ENCODE peak calls at places on chromosomes 11 and 22, in six cellular contexts. Y, O, X, M, G and C are unnamed samples.

GRCh38 chr11:118164885-118165284 is 11.6 kb downstream of the SCN2B start:
- DNase-seq in X (no peak), G (no peak), Y (no peak), M (no peak), O (no peak), C (no peak)

GRCh38 chr11:10716122-10716521 is 22.6 kb upstream of the IRAG1 start:
- DNase-seq in Y (no peak), M (no peak), X (no peak), G (no peak), O (no peak), C (peak; percentile 9)

GRCh38 chr11:69573751-69574382 is 67.1 kb upstream of the CCND1 start:
- DNase-seq in M (no peak), X (no peak), G (no peak), Y (no peak), O (no peak), C (no peak)

GRCh38 chr11:128804481-128804880 is 62.6 kb downstream of the KCNJ1 start:
- DNase-seq in X (no peak), M (no peak), O (no peak), G (no peak), Y (no peak), C (peak; percentile 55)

GRCh38 chr22:26503758-26504157 is 8.5 kb downstream of the TFIP11 start:
- DNase-seq in O (no peak), G (no peak), M (no peak), X (no peak), Y (no peak), C (no peak)

GRCh38 chr11:57316017-57316416 is 8.7 kb downstream of the TNKS1BP1 start:
- DNase-seq in M (no peak), G (peak; percentile 39), O (no peak), Y (no peak), X (no peak), C (no peak)

GRCh38 chr11:126725521-126725920 is 275.0 kb downstream of the KIRREL3 start:
- DNase-seq in M (no peak), X (no peak), G (no peak), O (no peak), Y (no peak), C (no peak)

GRCh38 chr11:78414321-78415051 is 3.1 kb downstream of the GAB2 start:
- DNase-seq in G (no peak), X (no peak), O (no peak), Y (no peak), M (no peak), C (peak; percentile 44)

GRCh38 chr11:63874511-63874910 is 35.6 kb downstream of the MARK2 start:
- DNase-seq in Y (no peak), O (no peak), X (no peak), M (no peak), G (no peak), C (no peak)

GRCh38 chr22:21047035-21047661 is 1.4 kb downstream of the LRRC74B start:
- DNase-seq in G (no peak), Y (no peak), O (no peak), M (no peak), X (no peak), C (no peak)

GRCh38 chr22:21045585-21046294 is at the start of gene LRRC74B:
- DNase-seq in O (peak; percentile 56), X (peak; percentile 88), Y (peak; percentile 72), G (peak; percentile 95), M (peak; percentile 94), C (peak; percentile 91)

GRCh38 chr22:21042978-21043855 is 2.5 kb upstream of the LRRC74B start:
- DNase-seq in X (peak; percentile 50), O (no peak), M (no peak), Y (no peak), G (no peak), C (no peak)

GRCh38 chr22:21043856-21044535 is 1.8 kb upstream of the LRRC74B start:
- DNase-seq in Y (no peak), M (no peak), X (no peak), G (no peak), O (no peak), C (no peak)

GRCh38 chr22:21044931-21045584 is 688 bp upstream of the LRRC74B start:
- DNase-seq in G (no peak), X (no peak), O (peak; percentile 31), M (no peak), Y (no peak), C (peak; percentile 57)
- H3K4me3 ChIP-seq in G (peak overlapping the region; percentile 44), X (peak overlapping the region; percentile 26), O (peak overlapping the region; percentile 63), M (peak overlapping the region; percentile 58), Y (peak overlapping the region; percentile 10), C (peak overlapping the region; percentile 57)

GRCh38 chr22:20459862-20460261 is 22.2 kb upstream of the SCARF2 start:
- DNase-seq in M (no peak), Y (no peak), X (no peak), O (no peak), G (no peak), C (no peak)
- H3K4me3 ChIP-seq in M (no peak overlapping the region), Y (no peak overlapping the region), X (no peak overlapping the region), O (no peak overlapping the region), G (no peak overlapping the region), C (no peak overlapping the region)

DNA sequence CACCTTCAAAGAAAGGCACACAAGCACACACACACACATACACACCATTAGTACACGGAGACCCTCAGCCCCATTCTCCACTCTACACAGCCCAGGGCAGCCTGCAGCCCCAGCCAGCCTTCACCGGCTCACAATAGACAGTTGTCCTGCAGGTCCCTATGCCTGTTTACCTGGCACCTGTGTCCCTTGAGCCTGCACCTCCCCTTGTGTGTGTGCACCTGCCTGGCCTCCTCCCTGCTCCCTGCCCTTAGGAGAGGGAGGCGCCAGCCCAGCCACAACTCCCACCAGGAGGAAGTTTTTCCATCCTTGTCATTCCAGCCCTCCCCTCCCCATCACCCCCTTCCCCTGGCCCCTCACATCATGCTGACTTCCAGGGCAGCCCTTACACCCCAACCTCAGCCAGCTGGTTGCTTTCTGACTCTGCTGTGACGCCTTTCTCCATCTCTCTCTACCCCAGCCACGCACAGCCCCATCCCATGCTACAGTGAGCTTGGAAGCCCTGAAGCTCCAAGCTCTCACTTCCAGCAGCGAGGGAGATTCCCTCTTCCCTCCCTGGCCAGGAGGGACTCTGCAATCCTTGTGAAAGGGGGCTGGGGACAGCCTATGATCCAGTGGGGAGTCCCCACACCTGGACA is 4.4 kb downstream of the AHNAK start:
- DNase-seq in O (no peak), G (no peak), M (no peak), X (peak; percentile 84), Y (no peak), C (no peak)
- H3K4me3 ChIP-seq in O (peak overlapping the region; percentile 98), G (peak overlapping the region; percentile 99), M (no peak overlapping the region), X (peak overlapping the region; percentile 67), Y (peak overlapping the region; percentile 95), C (peak overlapping the region; percentile 73)

GRCh38 chr11:120244476-120244875 is 4.5 kb downstream of the POU2F3 start:
- DNase-seq in X (no peak), O (no peak), G (no peak), Y (no peak), M (no peak), C (peak; percentile 28)
- H3K4me3 ChIP-seq in X (no peak overlapping the region), O (no peak overlapping the region), G (no peak overlapping the region), Y (no peak overlapping the region), M (no peak overlapping the region), C (no peak overlapping the region)

GRCh38 chr11:45147017-45147728 is 734 bp downstream of the PRDM11 start:
- DNase-seq in X (peak; percentile 95), O (peak; percentile 81), G (peak; percentile 96), Y (peak; percentile 69), M (peak; percentile 95), C (peak; percentile 96)

GRCh38 chr11:45147871-45148270 is 1.4 kb downstream of the PRDM11 start:
- DNase-seq in X (peak; percentile 18), G (no peak), Y (no peak), M (no peak), O (no peak), C (no peak)

GRCh38 chr11:45146072-45147016 is at the start of gene PRDM11:
- DNase-seq in G (peak; percentile 75), M (peak; percentile 47), X (peak; percentile 46), O (peak; percentile 27), Y (no peak), C (peak; percentile 79)

GRCh38 chr11:45149483-45150056 is 3.1 kb downstream of the PRDM11 start:
- DNase-seq in X (peak; percentile 11), O (no peak), M (no peak), G (no peak), Y (no peak), C (no peak)

GRCh38 chr11:45148276-45148675 is 1.8 kb downstream of the PRDM11 start:
- DNase-seq in X (peak; percentile 14), G (no peak), Y (no peak), O (no peak), M (no peak), C (no peak)
- H3K4me3 ChIP-seq in X (no peak overlapping the region), G (no peak overlapping the region), Y (no peak overlapping the region), O (no peak overlapping the region), M (peak overlapping the region; percentile 84), C (peak overlapping the region; percentile 76)

GRCh38 chr11:76382209-76382608 is 1.1 kb downstream of the GVQW3 start:
- DNase-seq in Y (no peak), X (no peak), M (no peak), O (no peak), G (no peak), C (no peak)
- H3K4me3 ChIP-seq in Y (no peak overlapping the region), X (no peak overlapping the region), M (peak overlapping the region; percentile 67), O (no peak overlapping the region), G (peak overlapping the region; percentile 59), C (no peak overlapping the region)